ENCODE peak calls at places on chromosomes 16 and 17, in eight cellular contexts. One of them, this sample, is unnamed.

GRCh38 chr17:694239-694638 is 20.4 kb downstream of the VPS53 start:
- DNase-seq in heart right ventricle: no peak
- DNase-seq in gastrocnemius medialis: no peak
- DNase-seq in A549: peak; percentile 83
- DNase-seq in fibroblast of lung: peak; percentile 89
- DNase-seq in uterus: no peak
- DNase-seq in OCI-LY7: no peak
- DNase-seq in keratinocyte: peak; percentile 85
- DNase-seq in this sample: no peak

GRCh38 chr16:89026121-89026612 is 49.2 kb upstream of the CBFA2T3 start:
- DNase-seq in heart right ventricle: no peak
- DNase-seq in gastrocnemius medialis: no peak
- DNase-seq in A549: no peak
- DNase-seq in fibroblast of lung: peak; percentile 1
- DNase-seq in uterus: no peak
- DNase-seq in OCI-LY7: peak; percentile 30
- DNase-seq in keratinocyte: no peak
- DNase-seq in this sample: no peak

GRCh38 chr16:48384305-48384981 is 770 bp downstream of the SIAH1 start:
- DNase-seq in heart right ventricle: peak; percentile 74
- DNase-seq in gastrocnemius medialis: peak; percentile 58
- DNase-seq in A549: peak; percentile 71
- DNase-seq in fibroblast of lung: peak; percentile 73
- DNase-seq in uterus: peak; percentile 51
- DNase-seq in OCI-LY7: peak; percentile 51
- DNase-seq in keratinocyte: no peak
- DNase-seq in this sample: peak; percentile 72

GRCh38 chr16:51638338-51639135 is 487.5 kb upstream of the SALL1 start:
- DNase-seq in heart right ventricle: no peak
- DNase-seq in gastrocnemius medialis: no peak
- DNase-seq in A549: no peak
- DNase-seq in fibroblast of lung: no peak
- DNase-seq in uterus: no peak
- DNase-seq in OCI-LY7: no peak
- DNase-seq in keratinocyte: no peak
- DNase-seq in this sample: no peak

GRCh38 chr16:78283668-78284251 is 184.3 kb downstream of the WWOX start:
- DNase-seq in heart right ventricle: no peak
- DNase-seq in gastrocnemius medialis: no peak
- DNase-seq in A549: no peak
- DNase-seq in fibroblast of lung: no peak
- DNase-seq in uterus: no peak
- DNase-seq in OCI-LY7: no peak
- DNase-seq in keratinocyte: no peak
- DNase-seq in this sample: no peak

GRCh38 chr16:15536813-15537212 is 102.4 kb downstream of the BMERB1 start:
- DNase-seq in heart right ventricle: no peak
- DNase-seq in gastrocnemius medialis: no peak
- DNase-seq in A549: no peak
- DNase-seq in fibroblast of lung: no peak
- DNase-seq in uterus: no peak
- DNase-seq in OCI-LY7: no peak
- DNase-seq in keratinocyte: no peak
- DNase-seq in this sample: no peak

GRCh38 chr16:3690991-3691720 is 26.2 kb downstream of the TRAP1 start:
- DNase-seq in heart right ventricle: no peak
- DNase-seq in gastrocnemius medialis: peak; percentile 11
- DNase-seq in A549: no peak
- DNase-seq in fibroblast of lung: peak; percentile 14
- DNase-seq in uterus: peak; percentile 41
- DNase-seq in OCI-LY7: no peak
- DNase-seq in keratinocyte: no peak
- DNase-seq in this sample: no peak

GRCh38 chr17:60390881-60391418 is 983 bp downstream of the USP32 start:
- DNase-seq in heart right ventricle: no peak
- DNase-seq in gastrocnemius medialis: peak; percentile 38
- DNase-seq in A549: peak; percentile 25
- DNase-seq in fibroblast of lung: peak; percentile 39
- DNase-seq in uterus: no peak
- DNase-seq in OCI-LY7: peak; percentile 35
- DNase-seq in keratinocyte: no peak
- DNase-seq in this sample: peak; percentile 37

GRCh38 chr17:59378621-59379194 is 47.3 kb downstream of the YPEL2 start:
- DNase-seq in heart right ventricle: no peak
- DNase-seq in gastrocnemius medialis: no peak
- DNase-seq in A549: no peak
- DNase-seq in fibroblast of lung: peak; percentile 54
- DNase-seq in uterus: peak; percentile 30
- DNase-seq in OCI-LY7: no peak
- DNase-seq in keratinocyte: no peak
- DNase-seq in this sample: no peak

GRCh38 chr17:50587571-50587970 is 27.1 kb downstream of the CACNA1G start:
- DNase-seq in heart right ventricle: no peak
- DNase-seq in gastrocnemius medialis: no peak
- DNase-seq in A549: no peak
- DNase-seq in fibroblast of lung: no peak
- DNase-seq in uterus: no peak
- DNase-seq in OCI-LY7: no peak
- DNase-seq in keratinocyte: no peak
- DNase-seq in this sample: peak; percentile 67

GRCh38 chr16:72894291-72895151 is 153.4 kb downstream of the ZFHX3 start:
- DNase-seq in heart right ventricle: no peak
- DNase-seq in gastrocnemius medialis: no peak
- DNase-seq in A549: no peak
- DNase-seq in fibroblast of lung: no peak
- DNase-seq in uterus: peak; percentile 48
- DNase-seq in OCI-LY7: no peak
- DNase-seq in keratinocyte: no peak
- DNase-seq in this sample: peak; percentile 90

GRCh38 chr16:10949424-10949970 is 5.1 kb downstream of the CLEC16A start:
- DNase-seq in heart right ventricle: no peak
- DNase-seq in gastrocnemius medialis: no peak
- DNase-seq in A549: no peak
- DNase-seq in fibroblast of lung: no peak
- DNase-seq in uterus: no peak
- DNase-seq in OCI-LY7: peak; percentile 93
- DNase-seq in keratinocyte: no peak
- DNase-seq in this sample: peak; percentile 52

GRCh38 chr16:10333321-10334032 is 52.4 kb upstream of the ATF7IP2 start:
- DNase-seq in heart right ventricle: no peak
- DNase-seq in gastrocnemius medialis: no peak
- DNase-seq in A549: no peak
- DNase-seq in fibroblast of lung: no peak
- DNase-seq in uterus: no peak
- DNase-seq in OCI-LY7: no peak
- DNase-seq in keratinocyte: no peak
- DNase-seq in this sample: no peak

GRCh38 chr16:9090101-9090959 is 1.1 kb upstream of the HAPSTR1 start:
- DNase-seq in heart right ventricle: peak; percentile 54
- DNase-seq in gastrocnemius medialis: peak; percentile 13
- DNase-seq in A549: no peak
- DNase-seq in fibroblast of lung: no peak
- DNase-seq in uterus: peak; percentile 54
- DNase-seq in OCI-LY7: peak; percentile 45
- DNase-seq in keratinocyte: no peak
- DNase-seq in this sample: peak; percentile 29

GRCh38 chr16:86091976-86092375 is 193.0 kb downstream of the IRF8 start:
- DNase-seq in heart right ventricle: no peak
- DNase-seq in gastrocnemius medialis: no peak
- DNase-seq in A549: no peak
- DNase-seq in fibroblast of lung: no peak
- DNase-seq in uterus: no peak
- DNase-seq in OCI-LY7: no peak
- DNase-seq in keratinocyte: no peak
- DNase-seq in this sample: no peak

GRCh38 chr16:12874135-12874534 is 27.3 kb upstream of the SHISA9 start:
- DNase-seq in heart right ventricle: no peak
- DNase-seq in gastrocnemius medialis: no peak
- DNase-seq in A549: peak; percentile 57
- DNase-seq in fibroblast of lung: no peak
- DNase-seq in uterus: no peak
- DNase-seq in OCI-LY7: no peak
- DNase-seq in keratinocyte: no peak
- DNase-seq in this sample: no peak

GRCh38 chr16:8372141-8372540 is 218.2 kb downstream of the TMEM114 start:
- DNase-seq in heart right ventricle: no peak
- DNase-seq in gastrocnemius medialis: no peak
- DNase-seq in A549: no peak
- DNase-seq in fibroblast of lung: no peak
- DNase-seq in uterus: no peak
- DNase-seq in OCI-LY7: no peak
- DNase-seq in keratinocyte: no peak
- DNase-seq in this sample: no peak

GRCh38 chr17:81371910-81372760 is 23.1 kb upstream of the BAHCC1 start:
- DNase-seq in heart right ventricle: peak; percentile 67
- DNase-seq in gastrocnemius medialis: no peak
- DNase-seq in A549: peak; percentile 73
- DNase-seq in fibroblast of lung: peak; percentile 52
- DNase-seq in uterus: no peak
- DNase-seq in OCI-LY7: no peak
- DNase-seq in keratinocyte: no peak
- DNase-seq in this sample: peak; percentile 43

GRCh38 chr17:74631468-74632195 is 8.1 kb upstream of the CD300E start:
- DNase-seq in heart right ventricle: no peak
- DNase-seq in gastrocnemius medialis: no peak
- DNase-seq in A549: no peak
- DNase-seq in fibroblast of lung: no peak
- DNase-seq in uterus: no peak
- DNase-seq in OCI-LY7: peak; percentile 35
- DNase-seq in keratinocyte: no peak
- DNase-seq in this sample: peak; percentile 46

GRCh38 chr16:66427451-66427860 is 361 bp downstream of the BEAN1 start:
- DNase-seq in heart right ventricle: no peak
- DNase-seq in gastrocnemius medialis: no peak
- DNase-seq in A549: no peak
- DNase-seq in fibroblast of lung: no peak
- DNase-seq in uterus: no peak
- DNase-seq in OCI-LY7: no peak
- DNase-seq in keratinocyte: no peak
- DNase-seq in this sample: no peak

GRCh38 chr16:16864536-16864935 is 485.6 kb downstream of the NPIPA7 start:
- DNase-seq in heart right ventricle: no peak
- DNase-seq in gastrocnemius medialis: no peak
- DNase-seq in A549: no peak
- DNase-seq in fibroblast of lung: no peak
- DNase-seq in uterus: no peak
- DNase-seq in OCI-LY7: no peak
- DNase-seq in keratinocyte: no peak
- DNase-seq in this sample: no peak

GRCh38 chr16:56743840-56744239 is 13.9 kb downstream of the NUP93 start:
- DNase-seq in heart right ventricle: no peak
- DNase-seq in gastrocnemius medialis: no peak
- DNase-seq in A549: no peak
- DNase-seq in fibroblast of lung: peak; percentile 48
- DNase-seq in uterus: peak; percentile 34
- DNase-seq in OCI-LY7: no peak
- DNase-seq in keratinocyte: no peak
- DNase-seq in this sample: peak; percentile 69
- TF ChIP-seq CTCF in heart right ventricle: no peak
- TF ChIP-seq CTCF in gastrocnemius medialis: no peak
- TF ChIP-seq CTCF in A549: no peak
- TF ChIP-seq CTCF in fibroblast of lung: no peak
- TF ChIP-seq CTCF in uterus: no peak
- TF ChIP-seq CTCF in OCI-LY7: no peak
- TF ChIP-seq CTCF in keratinocyte: no peak
- TF ChIP-seq CTCF in this sample: no peak

DNA sequence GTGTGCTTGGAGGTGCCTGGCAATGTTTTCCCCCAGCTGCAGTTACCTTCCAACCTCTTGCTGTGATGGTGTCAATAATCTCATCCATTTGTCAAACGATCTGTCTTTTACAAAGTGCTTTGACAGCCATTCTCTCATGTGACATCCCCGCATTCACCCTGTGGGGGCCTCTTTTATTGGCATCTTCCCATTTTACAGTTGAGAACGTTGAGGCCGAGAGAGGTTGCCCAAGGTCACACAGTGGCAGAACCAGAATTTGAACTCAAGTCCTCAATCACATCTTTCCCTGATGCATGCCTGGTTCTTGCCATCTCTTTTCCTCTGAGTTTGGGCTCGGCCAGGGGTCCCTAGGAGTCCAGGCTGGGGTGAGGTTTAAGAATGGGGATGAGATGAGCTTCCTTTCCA is 1.5 kb downstream of the TAOK2 start:
- DNase-seq in heart right ventricle: no peak
- DNase-seq in gastrocnemius medialis: no peak
- DNase-seq in A549: no peak
- DNase-seq in fibroblast of lung: no peak
- DNase-seq in uterus: no peak
- DNase-seq in OCI-LY7: no peak
- DNase-seq in keratinocyte: no peak
- DNase-seq in this sample: no peak
- H3K4me3 ChIP-seq in heart right ventricle: peak overlapping the region; percentile 87
- H3K4me3 ChIP-seq in gastrocnemius medialis: peak overlapping the region; percentile 99
- H3K4me3 ChIP-seq in A549: peak overlapping the region; percentile 67
- H3K4me3 ChIP-seq in fibroblast of lung: peak overlapping the region; percentile 93
- H3K4me3 ChIP-seq in uterus: peak overlapping the region; percentile 89
- H3K4me3 ChIP-seq in OCI-LY7: peak overlapping the region; percentile 99
- H3K4me3 ChIP-seq in keratinocyte: peak overlapping the region; percentile 97
- H3K4me3 ChIP-seq in this sample: peak overlapping the region; percentile 66

GRCh38 chr17:32588982-32589381 is 102.2 kb downstream of the CDK5R1 start:
- DNase-seq in heart right ventricle: no peak
- DNase-seq in gastrocnemius medialis: no peak
- DNase-seq in A549: peak; percentile 44
- DNase-seq in fibroblast of lung: no peak
- DNase-seq in uterus: no peak
- DNase-seq in OCI-LY7: no peak
- DNase-seq in keratinocyte: no peak
- DNase-seq in this sample: no peak
- TF ChIP-seq CTCF in heart right ventricle: no peak
- TF ChIP-seq CTCF in gastrocnemius medialis: no peak
- TF ChIP-seq CTCF in A549: no peak
- TF ChIP-seq CTCF in fibroblast of lung: no peak
- TF ChIP-seq CTCF in uterus: no peak
- TF ChIP-seq CTCF in OCI-LY7: no peak
- TF ChIP-seq CTCF in keratinocyte: peak; percentile 21
- TF ChIP-seq CTCF in this sample: no peak

DNA sequence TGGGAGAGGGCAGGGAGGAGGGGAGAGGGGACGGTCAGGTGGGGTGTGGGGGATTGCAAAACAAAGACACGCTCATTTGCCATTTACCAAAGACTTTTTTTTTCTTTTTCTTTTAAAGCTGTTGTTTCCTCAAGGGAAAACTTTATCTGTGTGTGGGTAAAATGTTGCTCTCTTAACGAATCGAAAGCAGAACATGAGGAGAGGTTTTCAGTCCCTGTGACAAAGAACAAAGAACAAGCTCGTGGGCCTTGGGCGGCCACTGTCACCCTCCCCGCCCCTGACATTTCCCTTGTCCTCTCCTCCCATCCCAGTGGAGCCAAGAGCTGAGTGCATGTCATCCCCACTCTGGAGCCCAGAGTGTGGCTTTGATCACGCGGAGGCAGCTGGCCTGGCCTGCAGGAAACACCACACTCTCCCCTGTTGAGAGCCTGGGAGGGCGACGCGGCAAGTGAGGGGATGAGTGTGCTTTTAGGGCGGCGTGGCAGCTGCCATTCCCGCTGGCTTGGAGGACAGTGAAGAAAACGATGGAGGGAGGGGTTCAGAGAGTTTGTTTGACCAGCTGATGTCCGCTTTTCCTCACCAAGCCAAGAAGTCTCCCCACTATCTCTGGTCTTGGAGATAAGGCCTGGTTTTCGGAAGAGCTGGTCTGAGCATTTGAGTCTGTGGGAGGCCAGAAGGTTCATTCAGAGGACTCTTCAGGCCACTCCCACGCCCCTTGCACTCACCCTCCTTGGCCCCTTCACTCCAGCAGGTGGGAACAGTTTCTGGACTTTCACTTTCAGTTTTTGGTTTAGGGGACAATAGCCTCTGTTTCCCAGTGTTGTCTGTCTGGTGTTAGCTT is 11.4 kb downstream of the CCR7 start:
- DNase-seq in heart right ventricle: peak; percentile 78
- DNase-seq in gastrocnemius medialis: peak; percentile 35
- DNase-seq in A549: no peak
- DNase-seq in fibroblast of lung: peak; percentile 40
- DNase-seq in uterus: peak; percentile 77
- DNase-seq in OCI-LY7: peak; percentile 29
- DNase-seq in keratinocyte: no peak
- DNase-seq in this sample: peak; percentile 67
- H3K4me3 ChIP-seq in heart right ventricle: peak overlapping the region; percentile 18
- H3K4me3 ChIP-seq in gastrocnemius medialis: no peak overlapping the region
- H3K4me3 ChIP-seq in A549: no peak overlapping the region
- H3K4me3 ChIP-seq in fibroblast of lung: no peak overlapping the region
- H3K4me3 ChIP-seq in uterus: no peak overlapping the region
- H3K4me3 ChIP-seq in OCI-LY7: no peak overlapping the region
- H3K4me3 ChIP-seq in keratinocyte: no peak overlapping the region
- H3K4me3 ChIP-seq in this sample: no peak overlapping the region

This sample was measured in thyroid gland.